ENCODE peak calls at places on chromosomes 13 and 19, in four cellular contexts. B is A549, U is WERI-Rb-1, L is brain microvascular endothelial cell. J is an unnamed sample.

GRCh38 chr19:55696301-55697068 is 21.5 kb downstream of the EPN1 start:
- DNase-seq in B (no peak), U (no peak), L (no peak), J (no peak)

GRCh38 chr19:45778010-45778671 is 4.1 kb downstream of the DMPK start:
- DNase-seq in B (no peak), U (no peak), L (no peak), J (no peak)

GRCh38 chr13:110813646-110814624 is 100.4 kb downstream of the ING1 start:
- DNase-seq in B (no peak), U (peak; percentile 61), L (no peak), J (no peak)

GRCh38 chr19:45587873-45588272 is 3.3 kb upstream of the OPA3 start:
- DNase-seq in B (no peak), U (peak; percentile 44), L (no peak), J (no peak)

GRCh38 chr19:33441828-33442227 is 68.3 kb downstream of the CEBPG start:
- DNase-seq in B (no peak), U (no peak), L (no peak), J (no peak)

GRCh38 chr13:50236898-50237318 is 221.7 kb downstream of the KCNRG start:
- DNase-seq in B (no peak), U (no peak), L (peak; percentile 48), J (no peak)

GRCh38 chr19:4007836-4008539 is 452 bp downstream of the PIAS4 start:
- DNase-seq in B (no peak), U (peak; percentile 51), L (no peak), J (peak; percentile 43)

GRCh38 chr13:53781941-53782340 is 753.3 kb downstream of the OLFM4 start:
- DNase-seq in B (no peak), U (peak; percentile 11), L (no peak), J (no peak)

GRCh38 chr19:18850560-18851375 is 19.0 kb downstream of the UPF1 start:
- DNase-seq in B (no peak), U (no peak), L (no peak), J (no peak)

GRCh38 chr13:51339354-51339753 is at the start of gene SERPINE3:
- DNase-seq in B (no peak), U (no peak), L (no peak), J (no peak)

GRCh38 chr13:102658678-102659077 is 36.2 kb downstream of the METTL21C start:
- DNase-seq in B (no peak), U (peak; percentile 96), L (no peak), J (no peak)

GRCh38 chr13:99811067-99811715 is 160.4 kb downstream of the ZIC5 start:
- DNase-seq in B (no peak), U (no peak), L (no peak), J (no peak)

GRCh38 chr19:16295071-16295470 is 29.6 kb upstream of the KLF2 start:
- DNase-seq in B (no peak), U (no peak), L (no peak), J (no peak)

DNA sequence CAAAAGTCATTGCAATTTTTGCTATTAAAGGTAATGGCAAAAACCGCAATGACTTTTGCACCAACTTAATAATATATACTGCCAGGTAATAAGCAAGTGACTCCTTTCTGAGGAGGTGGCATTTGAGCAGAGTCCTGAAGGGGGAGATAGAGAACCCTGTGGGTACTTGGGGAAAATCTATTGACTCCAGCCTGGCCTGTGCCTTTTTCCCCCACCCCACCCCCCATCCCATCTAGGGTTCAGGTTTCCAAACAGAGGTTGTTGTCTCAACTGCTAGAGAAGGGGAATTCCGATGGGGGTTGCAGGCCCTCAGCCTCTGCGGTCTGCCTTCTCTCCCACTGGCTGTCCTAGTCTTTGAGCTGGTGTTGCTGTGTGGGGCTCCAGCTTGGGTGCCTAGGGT is 11.5 kb downstream of the S1PR2 start:
- DNase-seq in B (no peak), U (no peak), L (peak; percentile 63), J (no peak)
- TF ChIP-seq CTCF in B (no peak), U (peak; percentile 21), L (peak; percentile 62), J (no peak)

GRCh38 chr19:2578391-2578826 is 102.5 kb downstream of the GADD45B start:
- DNase-seq in B (peak; percentile 42), U (no peak), L (peak; percentile 40), J (no peak)
- H3K27ac ChIP-seq in B (peak overlapping the region; percentile 96), U (no peak overlapping the region), L (peak overlapping the region; percentile 88), J (peak overlapping the region; percentile 78)

GRCh38 chr19:48815870-48816501 is 5.2 kb upstream of the BCAT2 start:
- DNase-seq in B (peak; percentile 71), U (peak; percentile 50), L (no peak), J (no peak)

GRCh38 chr19:48814895-48815294 is 4.1 kb upstream of the BCAT2 start:
- DNase-seq in B (no peak), U (no peak), L (no peak), J (no peak)

GRCh38 chr19:48810151-48810550 is 678 bp downstream of the BCAT2 start:
- DNase-seq in B (no peak), U (no peak), L (no peak), J (no peak)

GRCh38 chr19:48812094-48812929 is 1.5 kb upstream of the BCAT2 start:
- DNase-seq in B (peak; percentile 66), U (peak; percentile 28), L (peak; percentile 23), J (peak; percentile 93)

DNA sequence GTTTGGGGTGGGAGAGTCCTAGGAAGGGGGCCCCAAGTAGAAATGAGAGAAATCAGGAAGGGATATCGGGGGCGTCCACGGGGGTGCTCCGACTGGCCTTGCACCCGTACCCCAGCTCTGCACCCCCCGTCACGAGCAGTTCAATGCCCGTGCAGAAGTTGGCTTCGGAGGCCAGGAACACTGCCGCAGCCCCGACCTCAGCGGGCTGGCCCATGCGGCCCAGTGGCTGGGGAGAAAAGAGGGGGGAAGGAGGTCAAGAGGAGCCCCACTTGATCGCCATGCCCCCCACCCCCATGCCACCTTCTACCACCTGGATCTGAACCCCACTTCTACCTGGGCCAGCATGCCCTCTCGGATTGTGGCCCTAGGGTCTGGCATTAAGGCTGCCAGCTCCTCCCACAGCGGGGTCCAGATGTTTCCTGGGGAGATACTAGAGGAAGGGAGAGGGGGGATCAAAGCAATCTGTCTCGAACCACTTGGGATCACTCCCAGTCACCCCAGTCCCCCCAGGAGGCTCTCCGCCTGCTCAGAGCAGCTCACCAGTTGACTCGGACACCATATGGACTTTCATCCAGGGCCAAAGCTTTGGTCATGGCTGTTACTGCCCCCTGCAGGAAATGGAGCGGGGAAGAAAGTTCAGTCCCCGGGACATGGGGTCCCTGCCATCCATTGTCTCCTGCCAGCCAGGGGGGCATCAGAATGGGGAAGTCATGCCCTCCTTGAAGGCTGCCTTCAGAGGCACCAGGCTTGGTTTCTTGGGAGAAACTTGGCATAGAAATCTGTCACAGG is 2.5 kb upstream of the BCAT2 start:
- DNase-seq in B (no peak), U (peak; percentile 31), L (no peak), J (no peak)
- TF ChIP-seq CTCF in B (peak; percentile 11), U (peak; percentile 51), L (peak; percentile 37), J (no peak)

GRCh38 chr13:29925457-29925856 is 75.0 kb upstream of the UBL3 start:
- DNase-seq in B (peak; percentile 33), U (no peak), L (peak; percentile 83), J (peak; percentile 87)

GRCh38 chr13:29924482-29924884 is 74.1 kb upstream of the UBL3 start:
- DNase-seq in B (peak; percentile 35), U (no peak), L (peak; percentile 61), J (no peak)

GRCh38 chr13:29926077-29926476 is 75.7 kb upstream of the UBL3 start:
- DNase-seq in B (no peak), U (no peak), L (no peak), J (no peak)

GRCh38 chr13:29923554-29924481 is 73.4 kb upstream of the UBL3 start:
- DNase-seq in B (peak; percentile 87), U (peak; percentile 7), L (peak; percentile 96), J (peak; percentile 76)

GRCh38 chr13:29924951-29925350 is 74.5 kb upstream of the UBL3 start:
- DNase-seq in B (no peak), U (no peak), L (no peak), J (no peak)
- H3K27ac ChIP-seq in B (peak overlapping the region; percentile 94), U (no peak overlapping the region), L (peak overlapping the region; percentile 74), J (no peak overlapping the region)

GRCh38 chr19:51637362-51637978 is 7.3 kb upstream of the SIGLEC5 start:
- DNase-seq in B (peak; percentile 31), U (no peak), L (no peak), J (no peak)
- TF ChIP-seq CTCF in B (peak; percentile 41), U (peak; percentile 33), L (no peak), J (peak; percentile 27)

GRCh38 chr19:54204767-54205468 is 4.3 kb downstream of the RPS9 start:
- DNase-seq in B (no peak), U (no peak), L (no peak), J (no peak)
- H3K27ac ChIP-seq in B (no peak overlapping the region), U (no peak overlapping the region), L (no peak overlapping the region), J (no peak overlapping the region)

DNA sequence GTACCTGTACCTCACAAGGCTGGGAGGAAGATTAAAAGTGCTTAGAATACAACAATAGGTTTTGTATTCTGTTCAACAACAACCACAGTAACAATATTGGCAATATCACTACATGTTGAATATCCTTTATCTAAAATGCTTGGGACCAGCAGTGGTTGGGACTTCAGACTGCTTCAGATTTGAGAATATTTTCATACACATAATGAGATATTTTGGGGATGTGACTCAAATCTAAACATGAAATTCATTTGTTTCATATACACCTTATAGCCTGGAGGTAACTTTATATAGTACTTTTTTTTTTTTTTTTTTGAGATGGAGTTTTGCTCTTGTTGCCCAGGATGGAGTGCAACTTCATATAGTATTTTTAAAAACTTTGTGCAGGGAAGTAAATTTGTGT is 73.9 kb downstream of the USP12 start:
- DNase-seq in B (no peak), U (no peak), L (no peak), J (no peak)
- TF ChIP-seq CTCF in B (no peak), U (no peak), L (no peak), J (no peak)